ENCODE peak calls at places on chromosomes 3 and 15, in ten cellular contexts. F is mucosa of descending colon, D is mesendoderm, V is ovary, P is psoas muscle, O is BE2C, U is H1, W is right cardiac atrium, R is colonic mucosa, T is adipocyte. Z is an unnamed sample.
A peak's percentile ranks its signal among the peaks of the same experiment; 100 is the strongest.

GRCh38 chr3:53354945-53355498 is 7.7 kb upstream of the DCP1A start:
- DNase-seq in P (no peak), R (no peak), W (no peak), T (no peak), U (no peak), O (no peak), V (no peak), F (no peak), D (no peak), Z (no peak)

GRCh38 chr15:71471347-71471746 is 339.0 kb upstream of the NR2E3 start:
- DNase-seq in W (no peak), U (no peak), T (no peak), F (no peak), P (no peak), R (no peak), O (no peak), D (peak; percentile 50), V (no peak), Z (no peak)

GRCh38 chr15:89754361-89755154 is 3.5 kb upstream of the MESP1 start:
- DNase-seq in R (no peak), D (peak; percentile 93), F (no peak), O (no peak), P (no peak), V (no peak), W (no peak), T (no peak), U (no peak), Z (no peak)

GRCh38 chr3:70729845-70730244 is 417.4 kb upstream of the MDFIC2 start:
- DNase-seq in P (no peak), T (peak; percentile 48), V (no peak), U (no peak), D (no peak), O (no peak), R (no peak), F (no peak), W (no peak), Z (no peak)

GRCh38 chr3:24513463-24513862 is 18.8 kb upstream of the THRB start:
- DNase-seq in O (no peak), T (peak; percentile 69), F (no peak), U (no peak), R (no peak), D (no peak), V (no peak), P (no peak), W (no peak), Z (no peak)

GRCh38 chr3:187955076-187955952 is 198.6 kb upstream of the LPP start:
- DNase-seq in U (no peak), P (peak; percentile 72), R (peak; percentile 22), V (no peak), W (peak; percentile 41), F (no peak), O (no peak), D (no peak), T (peak; percentile 91), Z (no peak)

GRCh38 chr3:109122690-109123089 is 4.8 kb upstream of the MORC1 start:
- DNase-seq in F (no peak), T (no peak), U (no peak), W (no peak), R (no peak), D (no peak), O (no peak), V (no peak), P (no peak), Z (no peak)

GRCh38 chr15:81274932-81275341 is 49.0 kb downstream of the STARD5 start:
- DNase-seq in T (peak; percentile 91), F (peak; percentile 85), P (peak; percentile 81), U (peak; percentile 56), R (peak; percentile 89), D (peak; percentile 96), V (peak; percentile 79), W (peak; percentile 72), O (peak; percentile 67), Z (peak; percentile 64)

GRCh38 chr15:99708563-99708962 is 24.7 kb downstream of the LYSMD4 start:
- DNase-seq in F (peak; percentile 72), D (peak; percentile 19), T (peak; percentile 89), V (peak; percentile 53), P (peak; percentile 89), W (peak; percentile 87), U (no peak), O (peak; percentile 31), R (peak; percentile 72), Z (no peak)

GRCh38 chr3:32818431-32819085 is 761 bp downstream of the TRIM71 start:
- DNase-seq in F (no peak), R (no peak), D (no peak), W (no peak), O (no peak), V (no peak), U (no peak), P (no peak), T (no peak), Z (no peak)

GRCh38 chr3:32815812-32816438 is 1.9 kb upstream of the TRIM71 start:
- DNase-seq in P (no peak), R (no peak), T (no peak), F (no peak), O (no peak), W (no peak), U (no peak), V (no peak), D (peak; percentile 70), Z (no peak)

GRCh38 chr3:32817195-32817560 is 619 bp upstream of the TRIM71 start:
- DNase-seq in U (no peak), V (no peak), W (no peak), P (no peak), O (no peak), F (no peak), T (no peak), R (no peak), D (no peak), Z (no peak)

GRCh38 chr3:32817561-32818430 is at the start of gene TRIM71:
- DNase-seq in F (no peak), U (no peak), P (no peak), R (no peak), O (no peak), V (no peak), T (no peak), D (peak; percentile 67), W (no peak), Z (no peak)

GRCh38 chr3:32816439-32817194 is 1.2 kb upstream of the TRIM71 start:
- DNase-seq in V (no peak), F (no peak), O (peak; percentile 20), D (peak; percentile 97), T (peak; percentile 58), P (no peak), W (no peak), U (peak; percentile 82), R (no peak), Z (no peak)
- H3K4me1 ChIP-seq in V (no peaks in the 10 kb centered on the region), F (peaks cover 13% of the 10 kb centered on the region), O (no peaks in the 10 kb centered on the region), D (peaks cover 14% of the 10 kb centered on the region), T (peaks cover 4% of the 10 kb centered on the region), P (peaks cover 6% of the 10 kb centered on the region), W (peaks cover 5% of the 10 kb centered on the region), U (peaks cover 9% of the 10 kb centered on the region), R (no peaks in the 10 kb centered on the region), Z (no peaks in the 10 kb centered on the region)

GRCh38 chr3:62131620-62132019 is 241.7 kb downstream of the FEZF2 start:
- DNase-seq in O (no peak), D (peak; percentile 40), W (no peak), P (no peak), U (no peak), R (no peak), F (no peak), V (no peak), T (peak; percentile 15), Z (no peak)
- H3K4me3 ChIP-seq in O (no peak overlapping the region), D (no peak overlapping the region), W (no peak overlapping the region), P (no peak overlapping the region), U (no peak overlapping the region), R (no peak overlapping the region), F (no peak overlapping the region), V (no peak overlapping the region), T (peak overlapping the region; percentile 31), Z (no peak overlapping the region)

GRCh38 chr3:72344256-72345046 is 503.8 kb downstream of the SHQ1 start:
- DNase-seq in W (no peak), V (peak; percentile 7), P (no peak), D (no peak), F (no peak), R (no peak), T (no peak), U (no peak), O (no peak), Z (no peak)
- H3K4me1 ChIP-seq in W (peaks cover 8% of the 10 kb centered on the region), V (peaks cover 6% of the 10 kb centered on the region), P (no peaks in the 10 kb centered on the region), D (peaks cover 3% of the 10 kb centered on the region), F (peaks cover 3% of the 10 kb centered on the region), R (peaks cover 3% of the 10 kb centered on the region), T (peaks cover 17% of the 10 kb centered on the region), U (peaks cover under 1% of the 10 kb centered on the region), O (peaks cover 8% of the 10 kb centered on the region), Z (peaks cover 1% of the 10 kb centered on the region)

GRCh38 chr3:39180183-39180545 is 12.2 kb downstream of the XIRP1 start:
- DNase-seq in F (no peak), V (no peak), R (no peak), U (no peak), P (no peak), D (no peak), T (no peak), W (no peak), O (no peak), Z (no peak)
- H3K4me3 ChIP-seq in F (no peak overlapping the region), V (peak overlapping the region; percentile 32), R (no peak overlapping the region), U (peak overlapping the region; percentile 61), P (peak overlapping the region; percentile 54), D (no peak overlapping the region), T (peak overlapping the region; percentile 75), W (no peak overlapping the region), O (peak overlapping the region; percentile 55), Z (peak overlapping the region; percentile 36)

GRCh38 chr3:37905987-37906674 is 44.5 kb downstream of the CTDSPL start:
- DNase-seq in P (no peak), T (peak; percentile 66), V (no peak), D (no peak), F (no peak), U (no peak), O (peak; percentile 23), R (no peak), W (no peak), Z (peak; percentile 51)
- H3K4me1 ChIP-seq in P (peaks cover 16% of the 10 kb centered on the region), T (peaks cover 26% of the 10 kb centered on the region), V (peaks cover 20% of the 10 kb centered on the region), D (peaks cover 6% of the 10 kb centered on the region), F (peaks cover 28% of the 10 kb centered on the region), U (peaks cover 1% of the 10 kb centered on the region), O (peaks cover 4% of the 10 kb centered on the region), R (peaks cover 13% of the 10 kb centered on the region), W (peaks cover 37% of the 10 kb centered on the region), Z (peaks cover 25% of the 10 kb centered on the region)

DNA sequence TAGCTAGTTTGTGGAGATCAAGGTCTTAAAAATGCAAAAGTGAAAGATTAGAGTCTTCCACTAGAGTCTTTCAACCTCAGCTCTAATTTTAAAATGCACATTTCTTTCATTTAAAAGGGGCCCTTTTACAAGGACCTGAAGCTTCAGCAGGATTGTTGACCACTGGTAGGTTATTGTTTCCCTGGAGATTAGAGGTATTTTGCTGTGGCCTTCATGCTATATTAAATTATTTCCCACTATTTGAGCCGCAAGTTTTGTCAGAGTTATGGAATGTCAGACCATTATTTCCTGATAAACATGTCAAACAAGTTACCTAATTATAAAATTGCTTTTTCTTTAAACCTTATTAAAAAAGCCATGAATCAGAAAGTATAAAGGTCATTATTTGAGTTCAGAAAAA is 103.1 kb upstream of the CCNL1 start:
- DNase-seq in V (no peak), F (no peak), T (peak; percentile 19), O (no peak), D (no peak), R (no peak), U (no peak), P (no peak), W (no peak), Z (peak; percentile 17)
- H3K4me3 ChIP-seq in V (no peak overlapping the region), F (no peak overlapping the region), T (no peak overlapping the region), O (no peak overlapping the region), D (no peak overlapping the region), R (no peak overlapping the region), U (no peak overlapping the region), P (no peak overlapping the region), W (no peak overlapping the region), Z (no peak overlapping the region)

GRCh38 chr15:59294961-59295741 is 77.5 kb downstream of the MYO1E start:
- DNase-seq in O (no peak), W (no peak), T (peak; percentile 83), D (peak; percentile 60), P (no peak), V (no peak), R (peak; percentile 45), F (no peak), U (no peak), Z (no peak)
- H3K4me1 ChIP-seq in O (no peaks in the 10 kb centered on the region), W (peaks cover 14% of the 10 kb centered on the region), T (peaks cover 62% of the 10 kb centered on the region), D (peaks cover 4% of the 10 kb centered on the region), P (peaks cover 41% of the 10 kb centered on the region), V (peaks cover 6% of the 10 kb centered on the region), R (peaks cover 17% of the 10 kb centered on the region), F (peaks cover 40% of the 10 kb centered on the region), U (peaks cover 4% of the 10 kb centered on the region), Z (peaks cover 25% of the 10 kb centered on the region)

Z was measured in SJCRH30.